ENCODE peak calls at places on chromosomes 6 and 20, in eight cellular contexts. One of them, this sample, is unnamed.
A peak's percentile ranks its signal among the peaks of the same experiment; 100 is the strongest.

GRCh38 chr6:167394820-167395219 is 69.9 kb downstream of the TTLL2 start:
- DNase-seq in CD8-positive, alpha-beta T cell: no peak
- DNase-seq in hepatocyte: no peak
- DNase-seq in uterus: no peak
- DNase-seq in HL-60: no peak
- DNase-seq in HCT116: no peak
- DNase-seq in naive thymus-derived CD4-positive, alpha-beta T cell: no peak
- DNase-seq in MM.1S: no peak
- DNase-seq in this sample: no peak

GRCh38 chr6:105941616-105942412 is 144.3 kb upstream of the PRDM1 start:
- DNase-seq in naive thymus-derived CD4-positive, alpha-beta T cell: no peak
- DNase-seq in HL-60: no peak
- DNase-seq in CD8-positive, alpha-beta T cell: no peak
- DNase-seq in hepatocyte: no peak
- DNase-seq in MM.1S: no peak
- DNase-seq in uterus: no peak
- DNase-seq in HCT116: no peak
- DNase-seq in this sample: no peak

GRCh38 chr20:16363832-16364687 is 209.2 kb downstream of the KIF16B start:
- DNase-seq in uterus: no peak
- DNase-seq in naive thymus-derived CD4-positive, alpha-beta T cell: no peak
- DNase-seq in MM.1S: no peak
- DNase-seq in hepatocyte: no peak
- DNase-seq in HL-60: no peak
- DNase-seq in HCT116: no peak
- DNase-seq in CD8-positive, alpha-beta T cell: no peak
- DNase-seq in this sample: no peak

GRCh38 chr6:54980511-54981275 is 134.1 kb downstream of the FAM83B start:
- DNase-seq in HL-60: no peak
- DNase-seq in uterus: no peak
- DNase-seq in HCT116: no peak
- DNase-seq in naive thymus-derived CD4-positive, alpha-beta T cell: no peak
- DNase-seq in MM.1S: no peak
- DNase-seq in CD8-positive, alpha-beta T cell: no peak
- DNase-seq in hepatocyte: no peak
- DNase-seq in this sample: no peak

GRCh38 chr6:21918081-21918480 is 324.5 kb downstream of the SOX4 start:
- DNase-seq in MM.1S: no peak
- DNase-seq in uterus: no peak
- DNase-seq in hepatocyte: peak; percentile 34
- DNase-seq in HL-60: no peak
- DNase-seq in CD8-positive, alpha-beta T cell: no peak
- DNase-seq in naive thymus-derived CD4-positive, alpha-beta T cell: no peak
- DNase-seq in HCT116: no peak
- DNase-seq in this sample: no peak

GRCh38 chr6:133705731-133706130 is 183.2 kb upstream of the TCF21 start:
- DNase-seq in MM.1S: no peak
- DNase-seq in naive thymus-derived CD4-positive, alpha-beta T cell: no peak
- DNase-seq in CD8-positive, alpha-beta T cell: no peak
- DNase-seq in HL-60: no peak
- DNase-seq in uterus: no peak
- DNase-seq in hepatocyte: no peak
- DNase-seq in HCT116: no peak
- DNase-seq in this sample: no peak

GRCh38 chr20:12237772-12238171 is 320.1 kb downstream of the BTBD3 start:
- DNase-seq in naive thymus-derived CD4-positive, alpha-beta T cell: no peak
- DNase-seq in HL-60: no peak
- DNase-seq in CD8-positive, alpha-beta T cell: no peak
- DNase-seq in hepatocyte: no peak
- DNase-seq in uterus: no peak
- DNase-seq in MM.1S: peak; percentile 14
- DNase-seq in HCT116: no peak
- DNase-seq in this sample: peak; percentile 77

GRCh38 chr20:38222923-38223742 is 37.4 kb downstream of the KIAA1755 start:
- DNase-seq in MM.1S: no peak
- DNase-seq in HCT116: no peak
- DNase-seq in HL-60: no peak
- DNase-seq in hepatocyte: no peak
- DNase-seq in naive thymus-derived CD4-positive, alpha-beta T cell: no peak
- DNase-seq in CD8-positive, alpha-beta T cell: no peak
- DNase-seq in uterus: no peak
- DNase-seq in this sample: no peak

GRCh38 chr6:151095538-151096254 is 144.1 kb upstream of the AKAP12 start:
- DNase-seq in HCT116: no peak
- DNase-seq in CD8-positive, alpha-beta T cell: no peak
- DNase-seq in uterus: no peak
- DNase-seq in HL-60: no peak
- DNase-seq in MM.1S: no peak
- DNase-seq in naive thymus-derived CD4-positive, alpha-beta T cell: no peak
- DNase-seq in hepatocyte: no peak
- DNase-seq in this sample: no peak

GRCh38 chr6:89690944-89691324 is 52.4 kb upstream of the LYRM2 start:
- DNase-seq in uterus: no peak
- DNase-seq in HL-60: no peak
- DNase-seq in CD8-positive, alpha-beta T cell: no peak
- DNase-seq in hepatocyte: no peak
- DNase-seq in naive thymus-derived CD4-positive, alpha-beta T cell: no peak
- DNase-seq in HCT116: no peak
- DNase-seq in MM.1S: peak; percentile 49
- DNase-seq in this sample: no peak

GRCh38 chr6:89689732-89690131 is 51.2 kb upstream of the LYRM2 start:
- DNase-seq in hepatocyte: no peak
- DNase-seq in uterus: no peak
- DNase-seq in HCT116: no peak
- DNase-seq in naive thymus-derived CD4-positive, alpha-beta T cell: no peak
- DNase-seq in MM.1S: no peak
- DNase-seq in CD8-positive, alpha-beta T cell: no peak
- DNase-seq in HL-60: peak; percentile 48
- DNase-seq in this sample: peak; percentile 18

GRCh38 chr6:89693207-89693606 is 54.7 kb upstream of the LYRM2 start:
- DNase-seq in HCT116: no peak
- DNase-seq in uterus: no peak
- DNase-seq in hepatocyte: no peak
- DNase-seq in naive thymus-derived CD4-positive, alpha-beta T cell: no peak
- DNase-seq in HL-60: no peak
- DNase-seq in MM.1S: no peak
- DNase-seq in CD8-positive, alpha-beta T cell: no peak
- DNase-seq in this sample: no peak

GRCh38 chr6:89694428-89694827 is 55.9 kb upstream of the LYRM2 start:
- DNase-seq in hepatocyte: no peak
- DNase-seq in MM.1S: no peak
- DNase-seq in HCT116: no peak
- DNase-seq in naive thymus-derived CD4-positive, alpha-beta T cell: no peak
- DNase-seq in uterus: no peak
- DNase-seq in HL-60: no peak
- DNase-seq in CD8-positive, alpha-beta T cell: no peak
- DNase-seq in this sample: no peak

GRCh38 chr6:89692256-89692655 is 53.7 kb upstream of the LYRM2 start:
- DNase-seq in HL-60: no peak
- DNase-seq in uterus: no peak
- DNase-seq in naive thymus-derived CD4-positive, alpha-beta T cell: no peak
- DNase-seq in hepatocyte: no peak
- DNase-seq in MM.1S: no peak
- DNase-seq in CD8-positive, alpha-beta T cell: no peak
- DNase-seq in HCT116: no peak
- DNase-seq in this sample: no peak
- H3K27ac ChIP-seq in HL-60: no peak overlapping the region
- H3K27ac ChIP-seq in uterus: no peak overlapping the region
- H3K27ac ChIP-seq in naive thymus-derived CD4-positive, alpha-beta T cell: no peak overlapping the region
- H3K27ac ChIP-seq in hepatocyte: no peak overlapping the region
- H3K27ac ChIP-seq in MM.1S: no peak overlapping the region
- H3K27ac ChIP-seq in CD8-positive, alpha-beta T cell: no peak overlapping the region
- H3K27ac ChIP-seq in HCT116: no peak overlapping the region
- H3K27ac ChIP-seq in this sample: no peak overlapping the region

DNA sequence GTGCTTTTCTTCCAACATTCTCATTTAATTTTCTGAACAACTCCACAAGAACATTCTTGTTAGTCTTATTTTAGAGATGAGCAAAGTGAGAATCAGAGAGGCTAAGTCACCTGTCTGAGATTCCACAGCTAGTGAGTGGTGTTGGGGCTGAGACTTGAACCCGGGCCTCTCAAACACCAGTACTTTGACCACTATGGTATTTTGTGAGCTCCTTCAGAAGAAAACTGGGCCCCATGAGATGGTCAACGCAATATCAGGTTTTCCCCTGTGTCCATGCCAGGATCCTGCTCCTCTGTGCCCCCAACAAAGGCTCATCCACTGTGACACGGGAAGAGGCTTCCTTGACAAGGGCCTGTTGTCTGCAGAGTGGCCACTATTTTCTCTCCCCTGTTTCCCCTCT is 51.9 kb downstream of the MAFB start:
- DNase-seq in uterus: no peak
- DNase-seq in hepatocyte: no peak
- DNase-seq in HL-60: no peak
- DNase-seq in HCT116: no peak
- DNase-seq in naive thymus-derived CD4-positive, alpha-beta T cell: no peak
- DNase-seq in CD8-positive, alpha-beta T cell: no peak
- DNase-seq in MM.1S: no peak
- DNase-seq in this sample: no peak
- H3K27ac ChIP-seq in uterus: no peak overlapping the region
- H3K27ac ChIP-seq in hepatocyte: no peak overlapping the region
- H3K27ac ChIP-seq in HL-60: no peak overlapping the region
- H3K27ac ChIP-seq in HCT116: no peak overlapping the region
- H3K27ac ChIP-seq in naive thymus-derived CD4-positive, alpha-beta T cell: no peak overlapping the region
- H3K27ac ChIP-seq in CD8-positive, alpha-beta T cell: no peak overlapping the region
- H3K27ac ChIP-seq in MM.1S: no peak overlapping the region
- H3K27ac ChIP-seq in this sample: no peak overlapping the region

DNA sequence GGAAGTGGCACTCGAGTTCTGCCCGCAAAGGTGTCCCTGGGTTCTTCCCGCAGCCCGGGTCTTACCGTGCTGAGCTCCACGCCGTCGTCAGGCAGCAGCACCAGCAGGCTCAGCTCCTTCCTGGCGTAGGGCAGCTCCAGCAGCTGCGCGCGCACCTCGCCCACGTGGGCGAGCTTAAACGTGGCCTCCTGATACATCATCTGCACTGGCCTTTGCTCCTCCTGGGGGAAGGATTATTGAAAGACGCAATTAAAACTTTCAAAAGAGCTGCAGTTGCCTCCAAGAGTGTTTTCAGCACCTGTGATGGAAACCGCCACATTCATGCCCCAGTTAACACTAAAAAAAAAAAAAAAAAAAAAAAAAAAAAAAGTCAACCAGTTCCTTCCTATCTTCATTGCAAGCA is 11.3 kb downstream of the SERPINB9 start:
- DNase-seq in HL-60: no peak
- DNase-seq in hepatocyte: no peak
- DNase-seq in HCT116: no peak
- DNase-seq in CD8-positive, alpha-beta T cell: peak; percentile 53
- DNase-seq in MM.1S: no peak
- DNase-seq in naive thymus-derived CD4-positive, alpha-beta T cell: peak; percentile 79
- DNase-seq in uterus: peak; percentile 57
- DNase-seq in this sample: peak; percentile 35
- H3K27ac ChIP-seq in HL-60: no peak overlapping the region
- H3K27ac ChIP-seq in hepatocyte: no peak overlapping the region
- H3K27ac ChIP-seq in HCT116: no peak overlapping the region
- H3K27ac ChIP-seq in CD8-positive, alpha-beta T cell: peak overlapping the region; percentile 51
- H3K27ac ChIP-seq in MM.1S: no peak overlapping the region
- H3K27ac ChIP-seq in naive thymus-derived CD4-positive, alpha-beta T cell: peak overlapping the region; percentile 69
- H3K27ac ChIP-seq in uterus: no peak overlapping the region
- H3K27ac ChIP-seq in this sample: no peak overlapping the region

DNA sequence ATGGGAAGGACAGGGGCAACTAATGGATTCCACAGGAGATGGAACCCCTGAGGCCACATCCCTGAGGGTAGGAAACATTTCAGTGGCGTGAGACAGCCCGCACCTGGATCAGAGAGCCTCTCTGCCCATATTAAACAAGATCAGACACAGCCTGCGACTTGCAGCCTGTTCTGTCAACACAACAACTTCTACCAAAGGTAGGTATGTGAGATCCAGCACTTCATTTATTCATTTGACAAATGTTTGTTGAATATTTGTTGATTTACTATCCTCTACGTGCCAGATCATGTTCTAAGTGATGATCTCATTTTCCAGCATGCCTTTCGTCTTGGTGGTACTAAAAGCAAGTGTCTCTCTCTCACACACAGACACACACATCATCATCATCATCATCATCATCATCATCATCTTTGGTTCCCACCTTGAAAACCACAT is 43.2 kb upstream of the NT5E start:
- DNase-seq in uterus: no peak
- DNase-seq in HCT116: no peak
- DNase-seq in naive thymus-derived CD4-positive, alpha-beta T cell: no peak
- DNase-seq in CD8-positive, alpha-beta T cell: no peak
- DNase-seq in HL-60: no peak
- DNase-seq in hepatocyte: no peak
- DNase-seq in MM.1S: no peak
- DNase-seq in this sample: no peak
- H3K27ac ChIP-seq in uterus: no peak overlapping the region
- H3K27ac ChIP-seq in HCT116: no peak overlapping the region
- H3K27ac ChIP-seq in naive thymus-derived CD4-positive, alpha-beta T cell: no peak overlapping the region
- H3K27ac ChIP-seq in CD8-positive, alpha-beta T cell: no peak overlapping the region
- H3K27ac ChIP-seq in HL-60: no peak overlapping the region
- H3K27ac ChIP-seq in hepatocyte: peak overlapping the region; percentile 96
- H3K27ac ChIP-seq in MM.1S: no peak overlapping the region
- H3K27ac ChIP-seq in this sample: no peak overlapping the region

DNA sequence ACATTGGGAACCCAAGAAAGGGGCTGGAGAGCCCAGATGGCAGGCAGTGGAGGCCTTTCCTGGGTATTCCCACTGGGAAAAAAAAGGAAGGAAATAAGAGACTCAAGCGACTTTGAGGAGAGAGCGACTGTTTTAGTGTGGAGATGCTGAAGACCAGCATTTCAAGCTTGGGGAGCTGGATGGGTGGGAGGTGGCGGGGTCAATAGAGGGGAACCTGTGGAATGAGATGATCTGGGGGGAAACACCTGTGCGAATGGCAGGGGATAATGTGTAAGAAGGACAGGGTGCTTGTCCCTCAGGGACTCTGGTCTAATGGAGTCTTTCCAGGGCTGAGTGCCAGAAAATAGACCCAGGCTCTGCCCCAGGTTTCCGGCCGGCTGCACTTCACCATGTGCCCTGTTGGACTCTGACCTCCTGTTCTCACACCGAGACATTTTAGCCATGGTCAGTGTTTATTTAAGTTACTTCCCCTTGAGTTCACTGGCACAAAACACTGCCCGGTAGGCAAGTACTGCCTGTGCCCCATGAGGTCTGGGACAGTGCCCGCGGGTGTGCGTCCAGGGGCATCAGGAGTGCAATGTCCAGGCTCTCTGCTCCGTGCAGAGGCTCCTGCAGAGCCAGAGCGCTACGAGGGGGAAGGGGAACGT is 50.4 kb upstream of the NKX2-2 start:
- DNase-seq in MM.1S: no peak
- DNase-seq in hepatocyte: no peak
- DNase-seq in HL-60: no peak
- DNase-seq in naive thymus-derived CD4-positive, alpha-beta T cell: no peak
- DNase-seq in CD8-positive, alpha-beta T cell: no peak
- DNase-seq in uterus: no peak
- DNase-seq in HCT116: no peak
- DNase-seq in this sample: peak; percentile 12
- H3K27ac ChIP-seq in MM.1S: no peak overlapping the region
- H3K27ac ChIP-seq in hepatocyte: no peak overlapping the region
- H3K27ac ChIP-seq in HL-60: no peak overlapping the region
- H3K27ac ChIP-seq in naive thymus-derived CD4-positive, alpha-beta T cell: no peak overlapping the region
- H3K27ac ChIP-seq in CD8-positive, alpha-beta T cell: no peak overlapping the region
- H3K27ac ChIP-seq in uterus: no peak overlapping the region
- H3K27ac ChIP-seq in HCT116: no peak overlapping the region
- H3K27ac ChIP-seq in this sample: no peak overlapping the region